ENCODE peak calls at places on chromosomes 12 and 14, in nine cellular contexts. J is left lung; K is neuronal stem cell; B is RWPE2; C is tibial artery; F is fibroblast of lung; M is esophagus squamous epithelium; S is naive thymus-derived CD4-positive, alpha-beta T cell; P is CD8-positive, alpha-beta T cell. A is an unnamed sample.

GRCh38 chr12:106078358-106079025 is 60.3 kb downstream of the NUAK1 start:
- DNase-seq in J (peak; percentile 57), K (no peak), B (no peak), C (peak; percentile 66), F (peak; percentile 49), M (no peak), S (no peak), P (no peak), A (peak; percentile 53)

GRCh38 chr14:90551733-90552464 is 155.1 kb downstream of the CALM1 start:
- DNase-seq in J (no peak), K (no peak), B (no peak), C (no peak), F (no peak), M (no peak), S (no peak), P (no peak), A (no peak)

GRCh38 chr12:66035289-66035961 is 95.1 kb downstream of the LLPH start:
- DNase-seq in J (no peak), K (no peak), B (no peak), C (no peak), F (peak; percentile 72), M (no peak), S (no peak), P (no peak), A (no peak)

GRCh38 chr12:21819678-21820077 is 45.2 kb upstream of the KCNJ8 start:
- DNase-seq in J (no peak), K (no peak), B (no peak), C (no peak), F (no peak), M (no peak), S (no peak), P (no peak), A (no peak)

GRCh38 chr12:3214508-3215365 is 137.6 kb downstream of the TSPAN9 start:
- DNase-seq in J (no peak), K (no peak), B (no peak), C (no peak), F (no peak), M (no peak), S (no peak), P (no peak), A (no peak)

GRCh38 chr14:63928744-63929174 is 76.0 kb downstream of the SYNE2 start:
- DNase-seq in J (no peak), K (no peak), B (no peak), C (no peak), F (no peak), M (no peak), S (no peak), P (no peak), A (no peak)

GRCh38 chr12:1796515-1797010 is 23.8 kb upstream of the LRTM2 start:
- DNase-seq in J (no peak), K (no peak), B (peak; percentile 68), C (no peak), F (no peak), M (no peak), S (peak; percentile 48), P (peak; percentile 45), A (no peak)

GRCh38 chr14:99876406-99876805 is 83.2 kb downstream of the EML1 start:
- DNase-seq in J (no peak), K (no peak), B (no peak), C (no peak), F (no peak), M (no peak), S (no peak), P (no peak), A (no peak)

GRCh38 chr14:50001999-50002925 is 109.4 kb downstream of the ARF6 start:
- DNase-seq in J (peak; percentile 49), K (no peak), B (no peak), C (peak; percentile 28), F (no peak), M (no peak), S (peak; percentile 56), P (peak; percentile 66), A (no peak)

GRCh38 chr12:66688836-66689439 is 10.1 kb upstream of the GRIP1 start:
- DNase-seq in J (peak; percentile 37), K (peak; percentile 52), B (peak; percentile 51), C (no peak), F (peak; percentile 11), M (no peak), S (no peak), P (peak; percentile 43), A (no peak)

GRCh38 chr12:121237415-121237814 is 27.5 kb downstream of the P2RX4 start:
- DNase-seq in J (no peak), K (no peak), B (no peak), C (no peak), F (no peak), M (no peak), S (no peak), P (no peak), A (no peak)

GRCh38 chr12:121239704-121240420 is 29.9 kb downstream of the P2RX4 start:
- DNase-seq in J (no peak), K (no peak), B (no peak), C (no peak), F (no peak), M (no peak), S (no peak), P (no peak), A (no peak)

GRCh38 chr12:121239335-121239678 is 29.4 kb downstream of the P2RX4 start:
- DNase-seq in J (no peak), K (no peak), B (no peak), C (no peak), F (no peak), M (no peak), S (no peak), P (no peak), A (no peak)

GRCh38 chr12:121238604-121239334 is 28.8 kb downstream of the P2RX4 start:
- DNase-seq in J (no peak), K (no peak), B (no peak), C (no peak), F (no peak), M (no peak), S (no peak), P (no peak), A (no peak)

GRCh38 chr12:121238086-121238485 is 28.2 kb downstream of the P2RX4 start:
- DNase-seq in J (no peak), K (no peak), B (no peak), C (no peak), F (no peak), M (no peak), S (no peak), P (no peak), A (no peak)
- H3K36me3 ChIP-seq in J (peaks cover 77% of the 10 kb centered on the region), K (peaks cover 45% of the 10 kb centered on the region), B (peaks cover 8% of the 10 kb centered on the region), C (peaks cover 47% of the 10 kb centered on the region), F (peaks cover 5% of the 10 kb centered on the region), M (peaks cover 79% of the 10 kb centered on the region), S (peaks cover 30% of the 10 kb centered on the region), P (peaks cover 7% of the 10 kb centered on the region), A (peaks cover 6% of the 10 kb centered on the region)

GRCh38 chr14:73738518-73739173 is 24.5 kb upstream of the PNMA1 start:
- DNase-seq in J (no peak), K (no peak), B (no peak), C (no peak), F (no peak), M (no peak), S (no peak), P (no peak), A (no peak)

GRCh38 chr14:73740921-73741326 is 26.7 kb upstream of the PNMA1 start:
- DNase-seq in J (peak; percentile 85), K (no peak), B (peak; percentile 91), C (peak; percentile 86), F (peak; percentile 82), M (no peak), S (no peak), P (no peak), A (no peak)

GRCh38 chr14:73741386-73741875 is 27.2 kb upstream of the PNMA1 start:
- DNase-seq in J (peak; percentile 84), K (no peak), B (peak; percentile 98), C (peak; percentile 74), F (peak; percentile 80), M (no peak), S (peak; percentile 66), P (peak; percentile 75), A (no peak)

GRCh38 chr14:73739899-73740685 is 25.9 kb upstream of the PNMA1 start:
- DNase-seq in J (no peak), K (no peak), B (no peak), C (no peak), F (no peak), M (no peak), S (no peak), P (no peak), A (no peak)

DNA sequence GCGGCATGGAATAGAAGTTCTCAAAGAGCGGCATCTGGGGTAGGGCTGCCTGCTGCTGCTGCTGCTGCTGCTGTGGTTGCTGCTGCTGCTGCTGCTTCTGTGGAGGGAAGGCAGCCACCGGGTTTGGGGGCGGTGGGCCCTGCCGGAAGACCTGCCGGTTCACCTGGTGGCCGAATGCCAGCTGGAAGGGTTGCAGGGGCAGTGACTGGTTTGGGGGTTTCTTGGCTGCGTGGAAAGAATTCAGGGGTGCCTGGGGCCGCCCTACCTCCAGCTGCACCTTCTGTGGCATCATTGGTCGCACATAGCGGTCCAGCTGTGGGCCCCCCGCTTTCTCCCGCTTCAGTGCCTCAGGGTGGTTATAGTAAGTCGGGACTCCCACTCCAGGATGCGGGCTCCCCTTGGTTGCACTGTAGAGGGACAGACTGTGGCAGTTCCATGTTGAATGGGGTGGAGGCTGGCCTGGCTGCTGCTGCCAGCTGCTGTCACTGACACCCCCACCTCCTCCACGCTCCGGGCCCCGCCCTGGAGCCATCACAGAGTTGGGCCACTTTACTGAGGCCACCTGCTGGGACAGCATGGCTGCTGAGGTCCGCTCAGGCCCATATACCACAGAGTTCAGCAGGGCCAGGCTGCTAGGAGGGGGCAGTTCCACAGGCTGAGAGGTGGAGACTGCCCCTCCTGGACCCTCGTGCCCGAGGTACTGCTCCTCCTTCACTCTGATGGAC is 25.2 kb upstream of the PNMA1 start:
- DNase-seq in J (no peak), K (no peak), B (no peak), C (no peak), F (no peak), M (no peak), S (no peak), P (no peak), A (no peak)
- H3K4me1 ChIP-seq in J (peaks cover 51% of the 10 kb centered on the region), K (peaks cover 23% of the 10 kb centered on the region), B (peaks cover 41% of the 10 kb centered on the region), C (peaks cover 59% of the 10 kb centered on the region), F (peaks cover 40% of the 10 kb centered on the region), M (peaks cover 53% of the 10 kb centered on the region), S (peaks cover 45% of the 10 kb centered on the region), P (peaks cover 61% of the 10 kb centered on the region), A (peaks cover 50% of the 10 kb centered on the region)

DNA sequence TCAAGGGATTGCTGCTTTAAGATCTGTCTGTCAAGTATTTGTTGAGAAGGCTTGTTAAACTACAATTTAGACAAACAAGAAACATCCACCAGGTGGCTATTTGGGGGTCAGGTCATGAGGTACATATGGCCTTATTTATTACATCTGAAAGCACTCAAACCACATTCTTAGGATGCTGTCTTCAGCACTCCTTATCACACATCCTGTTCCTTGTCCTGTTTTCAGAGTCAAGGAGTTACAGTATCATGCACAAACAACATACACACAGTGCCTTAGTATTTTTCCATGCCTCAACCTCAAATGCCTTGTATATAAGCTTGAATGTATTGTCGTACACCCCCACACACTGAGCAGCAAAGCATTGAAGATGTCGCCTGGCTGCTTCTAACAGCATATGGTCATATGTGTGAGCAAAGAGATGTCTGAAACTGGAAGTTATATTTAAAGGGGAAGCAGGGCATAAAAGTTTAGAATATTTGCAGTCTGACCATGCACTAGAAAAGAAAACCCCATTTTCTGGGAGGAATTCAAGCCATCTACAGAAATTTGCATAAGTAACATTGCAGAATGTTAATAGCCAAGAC is 83.8 kb downstream of the KCNMB4 start:
- DNase-seq in J (no peak), K (no peak), B (no peak), C (no peak), F (no peak), M (no peak), S (no peak), P (no peak), A (no peak)
- H3K27ac ChIP-seq in J (no peak overlapping the region), K (no peak overlapping the region), B (no peak overlapping the region), C (no peak overlapping the region), F (no peak overlapping the region), M (no peak overlapping the region), S (no peak overlapping the region), P (no peak overlapping the region), A (no peak overlapping the region)

GRCh38 chr12:45895961-45896360 is 94.4 kb downstream of the SCAF11 start:
- DNase-seq in J (no peak), K (no peak), B (no peak), C (no peak), F (no peak), M (no peak), S (no peak), P (no peak), A (no peak)
- H3K36me3 ChIP-seq in J (peaks cover 79% of the 10 kb centered on the region), K (peaks cover 93% of the 10 kb centered on the region), B (peaks cover 49% of the 10 kb centered on the region), C (peaks cover 69% of the 10 kb centered on the region), F (peaks cover 2% of the 10 kb centered on the region), M (peaks cover 88% of the 10 kb centered on the region), S (peaks cover 19% of the 10 kb centered on the region), P (peaks cover 21% of the 10 kb centered on the region), A (peaks cover 22% of the 10 kb centered on the region)